ENCODE peak calls at places on chromosome X, in four cellular contexts. One of them, this sample, is unnamed.

GRCh38 chrX:96425204-96425603 is 259.4 kb upstream of the DIAPH2 start:
- DNase-seq in upper lobe of right lung: no peak
- DNase-seq in cardiac muscle cell: no peak
- DNase-seq in Panc1: no peak
- DNase-seq in this sample: no peak

GRCh38 chrX:75156537-75156945 is 458 bp upstream of the ABCB7 start:
- DNase-seq in upper lobe of right lung: no peak
- DNase-seq in cardiac muscle cell: peak
- DNase-seq in Panc1: no peak
- DNase-seq in this sample: no peak

GRCh38 chrX:48852857-48853256 is 17.4 kb upstream of the PCSK1N start:
- DNase-seq in upper lobe of right lung: no peak
- DNase-seq in cardiac muscle cell: no peak
- DNase-seq in Panc1: no peak
- DNase-seq in this sample: no peak

GRCh38 chrX:18707442-18708049 is at the start of gene PPEF1:
- DNase-seq in Panc1: no peak
- DNase-seq in upper lobe of right lung: no peak
- DNase-seq in cardiac muscle cell: no peak
- DNase-seq in this sample: no peak

GRCh38 chrX:44953734-44954502 is 80.9 kb downstream of the KDM6A start:
- DNase-seq in Panc1: no peak
- DNase-seq in upper lobe of right lung: no peak
- DNase-seq in cardiac muscle cell: no peak
- DNase-seq in this sample: no peak

GRCh38 chrX:38052096-38052495 is 45.7 kb downstream of the SYTL5 start:
- DNase-seq in Panc1: no peak
- DNase-seq in upper lobe of right lung: no peak
- DNase-seq in cardiac muscle cell: peak
- DNase-seq in this sample: no peak

GRCh38 chrX:119729408-119730201 is 28.8 kb upstream of the SOWAHD start:
- DNase-seq in Panc1: peak
- DNase-seq in cardiac muscle cell: peak
- DNase-seq in upper lobe of right lung: peak
- DNase-seq in this sample: peak

GRCh38 chrX:104987063-104987462 is 233.4 kb downstream of the TEX13A start:
- DNase-seq in upper lobe of right lung: no peak
- DNase-seq in Panc1: no peak
- DNase-seq in cardiac muscle cell: peak
- DNase-seq in this sample: no peak

GRCh38 chrX:72540318-72540717 is 32.3 kb downstream of the HDAC8 start:
- DNase-seq in cardiac muscle cell: peak
- DNase-seq in upper lobe of right lung: no peak
- DNase-seq in Panc1: no peak
- DNase-seq in this sample: no peak

GRCh38 chrX:57821703-57822375 is 88.4 kb downstream of the ZXDA start:
- DNase-seq in cardiac muscle cell: peak
- DNase-seq in Panc1: no peak
- DNase-seq in upper lobe of right lung: no peak
- DNase-seq in this sample: no peak

GRCh38 chrX:119391279-119391678 is 7.9 kb upstream of the SLC25A43 start:
- DNase-seq in upper lobe of right lung: no peak
- DNase-seq in cardiac muscle cell: peak
- DNase-seq in Panc1: no peak
- DNase-seq in this sample: no peak

GRCh38 chrX:64853424-64853823 is 122.8 kb downstream of the ZC4H2 start:
- DNase-seq in cardiac muscle cell: no peak
- DNase-seq in upper lobe of right lung: no peak
- DNase-seq in Panc1: no peak
- DNase-seq in this sample: no peak

GRCh38 chrX:129652565-129653169 is 2.1 kb downstream of the APLN start:
- DNase-seq in cardiac muscle cell: no peak
- DNase-seq in Panc1: no peak
- DNase-seq in upper lobe of right lung: no peak
- DNase-seq in this sample: no peak

DNA sequence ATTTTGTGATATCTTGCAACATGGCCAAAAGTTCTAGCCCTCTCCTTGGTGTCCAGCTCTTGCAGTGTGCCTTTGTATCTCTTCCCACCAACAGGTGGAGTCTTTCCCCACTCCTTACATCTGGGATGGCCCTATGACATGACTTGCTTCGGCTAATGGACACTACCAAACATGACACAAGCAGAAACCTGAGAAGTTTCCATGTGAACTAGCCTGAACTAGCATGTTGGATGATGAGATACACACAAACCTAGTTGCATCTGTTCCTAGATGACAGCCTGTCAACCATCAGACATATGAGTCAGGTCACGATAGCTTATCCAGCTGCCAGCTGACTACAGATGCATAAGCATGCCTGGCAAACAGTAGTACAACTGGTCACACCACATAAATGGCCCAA is 207.5 kb upstream of the FTHL17 start:
- DNase-seq in cardiac muscle cell: peak
- DNase-seq in upper lobe of right lung: no peak
- DNase-seq in Panc1: no peak
- DNase-seq in this sample: no peak
- TF ChIP-seq CTCF in cardiac muscle cell: peak
- TF ChIP-seq CTCF in upper lobe of right lung: peak
- TF ChIP-seq CTCF in Panc1: peak
- TF ChIP-seq CTCF in this sample: no peak

GRCh38 chrX:2424317-2424716 is 76.5 kb downstream of the DHRSX start:
- DNase-seq in cardiac muscle cell: no peak
- DNase-seq in upper lobe of right lung: no peak
- DNase-seq in Panc1: no peak
- DNase-seq in this sample: no peak

GRCh38 chrX:2427147-2427546 is 73.6 kb downstream of the DHRSX start:
- DNase-seq in upper lobe of right lung: no peak
- DNase-seq in Panc1: no peak
- DNase-seq in cardiac muscle cell: peak
- DNase-seq in this sample: no peak

GRCh38 chrX:2425281-2426071 is 75.3 kb downstream of the DHRSX start:
- DNase-seq in cardiac muscle cell: no peak
- DNase-seq in upper lobe of right lung: no peak
- DNase-seq in Panc1: no peak
- DNase-seq in this sample: no peak

GRCh38 chrX:2427737-2428136 is 73.0 kb downstream of the DHRSX start:
- DNase-seq in cardiac muscle cell: no peak
- DNase-seq in Panc1: no peak
- DNase-seq in upper lobe of right lung: no peak
- DNase-seq in this sample: no peak

GRCh38 chrX:2426289-2426882 is 74.4 kb downstream of the DHRSX start:
- DNase-seq in cardiac muscle cell: no peak
- DNase-seq in Panc1: no peak
- DNase-seq in upper lobe of right lung: no peak
- DNase-seq in this sample: no peak
- TF ChIP-seq CTCF in cardiac muscle cell: no peak
- TF ChIP-seq CTCF in Panc1: no peak
- TF ChIP-seq CTCF in upper lobe of right lung: no peak
- TF ChIP-seq CTCF in this sample: no peak

GRCh38 chrX:112011376-112011775 is 71.2 kb downstream of the TRPC5 start:
- DNase-seq in upper lobe of right lung: no peak
- DNase-seq in cardiac muscle cell: no peak
- DNase-seq in Panc1: no peak
- DNase-seq in this sample: no peak

GRCh38 chrX:112008724-112009123 is 73.9 kb downstream of the TRPC5 start:
- DNase-seq in upper lobe of right lung: no peak
- DNase-seq in cardiac muscle cell: no peak
- DNase-seq in Panc1: no peak
- DNase-seq in this sample: no peak
- TF ChIP-seq CTCF in upper lobe of right lung: no peak
- TF ChIP-seq CTCF in cardiac muscle cell: no peak
- TF ChIP-seq CTCF in Panc1: no peak
- TF ChIP-seq CTCF in this sample: no peak

GRCh38 chrX:82081027-82081426 is 879.1 kb downstream of the SH3BGRL start:
- DNase-seq in cardiac muscle cell: no peak
- DNase-seq in Panc1: no peak
- DNase-seq in upper lobe of right lung: no peak
- DNase-seq in this sample: no peak
- TF ChIP-seq CTCF in cardiac muscle cell: no peak
- TF ChIP-seq CTCF in Panc1: no peak
- TF ChIP-seq CTCF in upper lobe of right lung: no peak
- TF ChIP-seq CTCF in this sample: no peak

GRCh38 chrX:99722094-99722493 is 688.0 kb downstream of the PCDH19 start:
- DNase-seq in Panc1: no peak
- DNase-seq in cardiac muscle cell: no peak
- DNase-seq in upper lobe of right lung: no peak
- DNase-seq in this sample: no peak
- TF ChIP-seq CTCF in Panc1: no peak
- TF ChIP-seq CTCF in cardiac muscle cell: no peak
- TF ChIP-seq CTCF in upper lobe of right lung: no peak
- TF ChIP-seq CTCF in this sample: no peak

GRCh38 chrX:23637187-23637586 is 30.1 kb upstream of the PRDX4 start:
- DNase-seq in upper lobe of right lung: no peak
- DNase-seq in Panc1: no peak
- DNase-seq in cardiac muscle cell: no peak
- DNase-seq in this sample: no peak
- TF ChIP-seq CTCF in upper lobe of right lung: no peak
- TF ChIP-seq CTCF in Panc1: no peak
- TF ChIP-seq CTCF in cardiac muscle cell: no peak
- TF ChIP-seq CTCF in this sample: no peak

This sample was measured in CD14-positive monocyte.